ENCODE peak calls at places on chromosomes 5 and 9, in nine cellular contexts. U is COR-L47; J is DMS 273 treated with DMSO at 0.1 percent for 48 hours; F is GM12891; K is fibroblast of lung; W is GM13976; P is prostate gland; Y is stimulated activated naive CD4-positive, alpha-beta T cell treated with Interleukin-2 at 50 U/mL for 16 hours; G is astrocyte of the cerebellum. V is an unnamed sample.
A peak's percentile ranks its signal among the peaks of the same experiment; 100 is the strongest.

GRCh38 chr5:135012951-135013391 is 21.1 kb downstream of the PITX1 start:
- DNase-seq in J (no peak), G (no peak), U (no peak), F (no peak), K (no peak), Y (no peak), P (no peak), W (no peak), V (no peak)

GRCh38 chr5:178123987-178124925 is 6.6 kb upstream of the RMND5B start:
- DNase-seq in P (peak; percentile 73), W (no peak), J (no peak), Y (no peak), G (no peak), K (no peak), U (peak; percentile 18), F (no peak), V (no peak)

GRCh38 chr9:70470050-70471015 is 55.9 kb upstream of the KLF9 start:
- DNase-seq in W (no peak), K (no peak), G (no peak), P (no peak), U (no peak), Y (no peak), J (no peak), F (no peak), V (no peak)

GRCh38 chr5:31731710-31732301 is 92.9 kb downstream of the PDZD2 start:
- DNase-seq in J (no peak), P (no peak), K (no peak), G (no peak), F (no peak), U (no peak), W (no peak), Y (no peak), V (no peak)

GRCh38 chr9:94813379-94813778 is 86.9 kb downstream of the AOPEP start:
- DNase-seq in P (no peak), W (no peak), G (no peak), U (no peak), Y (no peak), F (no peak), K (no peak), J (no peak), V (no peak)

GRCh38 chr9:35736201-35736633 is 3.8 kb downstream of the CREB3 start:
- DNase-seq in G (peak; percentile 60), F (no peak), U (peak; percentile 25), Y (peak; percentile 49), P (peak; percentile 62), K (peak; percentile 66), W (peak; percentile 79), J (peak; percentile 41), V (peak; percentile 83)

GRCh38 chr9:132637351-132637750 is 32.4 kb downstream of the DDX31 start:
- DNase-seq in U (peak; percentile 88), J (no peak), P (peak; percentile 67), F (no peak), W (no peak), G (no peak), Y (no peak), K (no peak), V (no peak)

GRCh38 chr9:94912700-94913249 is 186.3 kb downstream of the AOPEP start:
- DNase-seq in F (no peak), W (no peak), U (no peak), Y (no peak), K (peak; percentile 97), G (peak; percentile 92), P (no peak), J (no peak), V (peak; percentile 86)

GRCh38 chr5:61429906-61430305 is 97.8 kb downstream of the ZSWIM6 start:
- DNase-seq in J (no peak), P (no peak), W (no peak), K (no peak), Y (no peak), G (no peak), F (no peak), U (no peak), V (no peak)

GRCh38 chr5:145350501-145350900 is 484.6 kb downstream of the PRELID2 start:
- DNase-seq in G (peak; percentile 74), Y (no peak), W (no peak), P (no peak), K (peak; percentile 92), J (no peak), F (no peak), U (no peak), V (peak; percentile 77)

GRCh38 chr9:97981828-97982164 is 1.3 kb upstream of the ANP32B start:
- DNase-seq in G (no peak), F (no peak), Y (no peak), P (no peak), U (no peak), K (no peak), W (no peak), J (peak; percentile 22), V (no peak)

GRCh38 chr5:170758481-170758880 is 25.0 kb upstream of the GABRP start:
- DNase-seq in J (no peak), Y (no peak), W (no peak), F (no peak), P (no peak), U (no peak), G (no peak), K (no peak), V (no peak)

GRCh38 chr5:170182461-170182860 is 50.3 kb upstream of the C5orf58 start:
- DNase-seq in U (peak; percentile 32), F (no peak), P (no peak), G (no peak), W (no peak), Y (no peak), K (no peak), J (no peak), V (no peak)

GRCh38 chr5:132756542-132756941 is 9.3 kb downstream of the CCNI2 start:
- DNase-seq in P (no peak), K (no peak), J (no peak), Y (no peak), U (no peak), G (no peak), F (no peak), W (no peak), V (no peak)

GRCh38 chr5:72378636-72379289 is 58.6 kb downstream of the PTCD2 start:
- DNase-seq in K (peak; percentile 83), J (peak; percentile 62), Y (no peak), W (no peak), G (peak; percentile 54), U (peak; percentile 46), F (no peak), P (no peak), V (peak; percentile 87)

GRCh38 chr5:76082790-76083554 is at the start of gene SV2C:
- DNase-seq in W (peak; percentile 55), J (no peak), F (peak; percentile 49), U (peak; percentile 4), P (no peak), G (no peak), Y (peak; percentile 37), K (peak; percentile 32), V (peak; percentile 5)

V was measured in astrocyte of the spinal cord.